ENCODE peak calls at places on chromosomes 4 and X, in ten cellular contexts. One of them, this sample, is unnamed.

GRCh38 chr4:179624768-179625181 is 2182.5 kb upstream of the AGA start:
- DNase-seq in mammary epithelial cell: no peak
- DNase-seq in omental fat pad: no peak
- DNase-seq in MCF 10A: peak
- DNase-seq in head of caudate nucleus: no peak
- DNase-seq in kidney: no peak
- DNase-seq in HT1080: peak
- DNase-seq in GM13977: no peak
- DNase-seq in aorta: no peak
- DNase-seq in activated gamma-delta T cell: no peak
- DNase-seq in this sample: no peak

GRCh38 chrX:150482537-150483217 is 85.7 kb upstream of the MTM1 start:
- DNase-seq in mammary epithelial cell: peak
- DNase-seq in omental fat pad: peak
- DNase-seq in MCF 10A: peak
- DNase-seq in head of caudate nucleus: no peak
- DNase-seq in kidney: no peak
- DNase-seq in HT1080: peak
- DNase-seq in GM13977: no peak
- DNase-seq in aorta: no peak
- DNase-seq in activated gamma-delta T cell: no peak
- DNase-seq in this sample: no peak

GRCh38 chr4:5217411-5217810 is 166.1 kb downstream of the STK32B start:
- DNase-seq in mammary epithelial cell: no peak
- DNase-seq in omental fat pad: no peak
- DNase-seq in MCF 10A: no peak
- DNase-seq in head of caudate nucleus: no peak
- DNase-seq in kidney: no peak
- DNase-seq in HT1080: no peak
- DNase-seq in GM13977: no peak
- DNase-seq in aorta: no peak
- DNase-seq in activated gamma-delta T cell: no peak
- DNase-seq in this sample: no peak

GRCh38 chr4:39466747-39467146 is 7.9 kb downstream of the LIAS start:
- DNase-seq in mammary epithelial cell: no peak
- DNase-seq in omental fat pad: no peak
- DNase-seq in MCF 10A: no peak
- DNase-seq in head of caudate nucleus: no peak
- DNase-seq in kidney: no peak
- DNase-seq in HT1080: no peak
- DNase-seq in GM13977: no peak
- DNase-seq in aorta: no peak
- DNase-seq in activated gamma-delta T cell: no peak
- DNase-seq in this sample: no peak

GRCh38 chr4:86019906-86020305 is 339.9 kb downstream of the MAPK10 start:
- DNase-seq in mammary epithelial cell: peak
- DNase-seq in omental fat pad: no peak
- DNase-seq in MCF 10A: peak
- DNase-seq in head of caudate nucleus: no peak
- DNase-seq in kidney: no peak
- DNase-seq in HT1080: no peak
- DNase-seq in GM13977: no peak
- DNase-seq in aorta: no peak
- DNase-seq in activated gamma-delta T cell: no peak
- DNase-seq in this sample: no peak

GRCh38 chr4:105992641-105993305 is 97.5 kb downstream of the NPNT start:
- DNase-seq in mammary epithelial cell: peak
- DNase-seq in omental fat pad: no peak
- DNase-seq in MCF 10A: no peak
- DNase-seq in head of caudate nucleus: no peak
- DNase-seq in kidney: no peak
- DNase-seq in HT1080: peak
- DNase-seq in GM13977: no peak
- DNase-seq in aorta: no peak
- DNase-seq in activated gamma-delta T cell: no peak
- DNase-seq in this sample: no peak

GRCh38 chrX:23513121-23513520 is 154.2 kb upstream of the PRDX4 start:
- DNase-seq in mammary epithelial cell: no peak
- DNase-seq in omental fat pad: no peak
- DNase-seq in MCF 10A: no peak
- DNase-seq in head of caudate nucleus: no peak
- DNase-seq in kidney: no peak
- DNase-seq in HT1080: no peak
- DNase-seq in GM13977: no peak
- DNase-seq in aorta: no peak
- DNase-seq in activated gamma-delta T cell: no peak
- DNase-seq in this sample: no peak

GRCh38 chr4:109547394-109547793 is 12.7 kb upstream of the MCUB start:
- DNase-seq in mammary epithelial cell: peak
- DNase-seq in omental fat pad: no peak
- DNase-seq in MCF 10A: no peak
- DNase-seq in head of caudate nucleus: no peak
- DNase-seq in kidney: no peak
- DNase-seq in HT1080: peak
- DNase-seq in GM13977: no peak
- DNase-seq in aorta: no peak
- DNase-seq in activated gamma-delta T cell: no peak
- DNase-seq in this sample: no peak

GRCh38 chr4:56979674-56980073 is 978 bp downstream of the POLR2B start:
- DNase-seq in mammary epithelial cell: peak
- DNase-seq in omental fat pad: no peak
- DNase-seq in MCF 10A: peak
- DNase-seq in head of caudate nucleus: no peak
- DNase-seq in kidney: no peak
- DNase-seq in HT1080: peak
- DNase-seq in GM13977: no peak
- DNase-seq in aorta: peak
- DNase-seq in activated gamma-delta T cell: peak
- DNase-seq in this sample: no peak

GRCh38 chr4:187550256-187550950 is 445.2 kb upstream of the ZFP42 start:
- DNase-seq in mammary epithelial cell: peak
- DNase-seq in omental fat pad: no peak
- DNase-seq in MCF 10A: no peak
- DNase-seq in head of caudate nucleus: no peak
- DNase-seq in kidney: no peak
- DNase-seq in HT1080: peak
- DNase-seq in GM13977: no peak
- DNase-seq in aorta: no peak
- DNase-seq in activated gamma-delta T cell: no peak
- DNase-seq in this sample: no peak

GRCh38 chrX:1442016-1442665 is 10.6 kb downstream of the ASMTL start:
- DNase-seq in mammary epithelial cell: no peak
- DNase-seq in omental fat pad: no peak
- DNase-seq in MCF 10A: no peak
- DNase-seq in head of caudate nucleus: peak
- DNase-seq in kidney: peak
- DNase-seq in HT1080: no peak
- DNase-seq in GM13977: no peak
- DNase-seq in aorta: peak
- DNase-seq in activated gamma-delta T cell: no peak
- DNase-seq in this sample: no peak

GRCh38 chrX:56107320-56107719 is 124.8 kb upstream of the KLF8 start:
- DNase-seq in mammary epithelial cell: no peak
- DNase-seq in omental fat pad: no peak
- DNase-seq in MCF 10A: no peak
- DNase-seq in head of caudate nucleus: no peak
- DNase-seq in kidney: no peak
- DNase-seq in HT1080: no peak
- DNase-seq in GM13977: no peak
- DNase-seq in aorta: no peak
- DNase-seq in activated gamma-delta T cell: no peak
- DNase-seq in this sample: no peak

GRCh38 chr4:52550186-52550585 is 108.9 kb downstream of the USP46 start:
- DNase-seq in mammary epithelial cell: peak
- DNase-seq in omental fat pad: no peak
- DNase-seq in MCF 10A: no peak
- DNase-seq in head of caudate nucleus: no peak
- DNase-seq in kidney: no peak
- DNase-seq in HT1080: no peak
- DNase-seq in GM13977: no peak
- DNase-seq in aorta: no peak
- DNase-seq in activated gamma-delta T cell: no peak
- DNase-seq in this sample: no peak

GRCh38 chr4:26028793-26029511 is 114.9 kb downstream of the SMIM20 start:
- DNase-seq in mammary epithelial cell: no peak
- DNase-seq in omental fat pad: no peak
- DNase-seq in MCF 10A: no peak
- DNase-seq in head of caudate nucleus: peak
- DNase-seq in kidney: peak
- DNase-seq in HT1080: no peak
- DNase-seq in GM13977: peak
- DNase-seq in aorta: peak
- DNase-seq in activated gamma-delta T cell: peak
- DNase-seq in this sample: peak

GRCh38 chr4:41185614-41186609 is 28.4 kb downstream of the APBB2 start:
- DNase-seq in mammary epithelial cell: peak
- DNase-seq in omental fat pad: no peak
- DNase-seq in MCF 10A: peak
- DNase-seq in head of caudate nucleus: no peak
- DNase-seq in kidney: no peak
- DNase-seq in HT1080: no peak
- DNase-seq in GM13977: no peak
- DNase-seq in aorta: no peak
- DNase-seq in activated gamma-delta T cell: no peak
- DNase-seq in this sample: no peak